ENCODE peak calls at places on chromosomes 6 and 20, in five cellular contexts. One of them, this sample, is unnamed.

GRCh38 chr6:19311786-19312185 is 525.4 kb upstream of the ID4 start:
- DNase-seq in T47D: no peak
- DNase-seq in CD4-positive, alpha-beta memory T cell: no peak
- DNase-seq in T-helper 2 cell: no peak
- DNase-seq in WERI-Rb-1: peak
- DNase-seq in this sample: no peak

GRCh38 chr6:15342114-15342513 is 96.2 kb downstream of the JARID2 start:
- DNase-seq in T47D: no peak
- DNase-seq in CD4-positive, alpha-beta memory T cell: no peak
- DNase-seq in T-helper 2 cell: no peak
- DNase-seq in WERI-Rb-1: no peak
- DNase-seq in this sample: no peak

GRCh38 chr20:9996944-9997343 is 37.8 kb upstream of the ANKEF1 start:
- DNase-seq in T47D: no peak
- DNase-seq in CD4-positive, alpha-beta memory T cell: no peak
- DNase-seq in T-helper 2 cell: no peak
- DNase-seq in WERI-Rb-1: no peak
- DNase-seq in this sample: no peak

GRCh38 chr6:14877758-14878157 is 368.1 kb upstream of the JARID2 start:
- DNase-seq in T47D: no peak
- DNase-seq in CD4-positive, alpha-beta memory T cell: no peak
- DNase-seq in T-helper 2 cell: no peak
- DNase-seq in WERI-Rb-1: no peak
- DNase-seq in this sample: peak

GRCh38 chr20:64108731-64109389 is 1.5 kb upstream of the NPBWR2 start:
- DNase-seq in T47D: no peak
- DNase-seq in CD4-positive, alpha-beta memory T cell: no peak
- DNase-seq in T-helper 2 cell: no peak
- DNase-seq in WERI-Rb-1: no peak
- DNase-seq in this sample: no peak

GRCh38 chr6:31728767-31729514 is at the start of gene DDAH2:
- DNase-seq in T47D: no peak
- DNase-seq in CD4-positive, alpha-beta memory T cell: no peak
- DNase-seq in T-helper 2 cell: no peak
- DNase-seq in WERI-Rb-1: no peak
- DNase-seq in this sample: no peak

GRCh38 chr20:23118144-23118543 is 32.0 kb upstream of the CD93 start:
- DNase-seq in T47D: no peak
- DNase-seq in CD4-positive, alpha-beta memory T cell: no peak
- DNase-seq in T-helper 2 cell: no peak
- DNase-seq in WERI-Rb-1: no peak
- DNase-seq in this sample: no peak

GRCh38 chr20:35134472-35134871 is 12.7 kb downstream of the EDEM2 start:
- DNase-seq in T47D: no peak
- DNase-seq in CD4-positive, alpha-beta memory T cell: no peak
- DNase-seq in T-helper 2 cell: no peak
- DNase-seq in WERI-Rb-1: no peak
- DNase-seq in this sample: no peak

GRCh38 chr6:118772886-118773285 is 121.1 kb upstream of the ASF1A start:
- DNase-seq in T47D: peak
- DNase-seq in CD4-positive, alpha-beta memory T cell: no peak
- DNase-seq in T-helper 2 cell: no peak
- DNase-seq in WERI-Rb-1: no peak
- DNase-seq in this sample: no peak

GRCh38 chr6:39642300-39642699 is 82.9 kb downstream of the KIF6 start:
- DNase-seq in T47D: peak
- DNase-seq in CD4-positive, alpha-beta memory T cell: no peak
- DNase-seq in T-helper 2 cell: no peak
- DNase-seq in WERI-Rb-1: no peak
- DNase-seq in this sample: no peak

GRCh38 chr6:165889636-165890403 is 226.8 kb upstream of the PDE10A start:
- DNase-seq in T47D: peak
- DNase-seq in CD4-positive, alpha-beta memory T cell: no peak
- DNase-seq in T-helper 2 cell: no peak
- DNase-seq in WERI-Rb-1: peak
- DNase-seq in this sample: peak

GRCh38 chr6:26543953-26544352 is 5.8 kb downstream of the HMGN4 start:
- DNase-seq in T47D: peak
- DNase-seq in CD4-positive, alpha-beta memory T cell: peak
- DNase-seq in T-helper 2 cell: no peak
- DNase-seq in WERI-Rb-1: no peak
- DNase-seq in this sample: no peak

GRCh38 chr6:81565071-81565470 is 187.4 kb downstream of the TENT5A start:
- DNase-seq in T47D: no peak
- DNase-seq in CD4-positive, alpha-beta memory T cell: no peak
- DNase-seq in T-helper 2 cell: no peak
- DNase-seq in WERI-Rb-1: no peak
- DNase-seq in this sample: no peak

GRCh38 chr6:74199146-74199680 is 503.2 kb downstream of the CD109 start:
- DNase-seq in T47D: no peak
- DNase-seq in CD4-positive, alpha-beta memory T cell: no peak
- DNase-seq in T-helper 2 cell: no peak
- DNase-seq in WERI-Rb-1: no peak
- DNase-seq in this sample: no peak

GRCh38 chr6:111478749-111479148 is 4.3 kb downstream of the REV3L start:
- DNase-seq in T47D: peak
- DNase-seq in CD4-positive, alpha-beta memory T cell: peak
- DNase-seq in T-helper 2 cell: peak
- DNase-seq in WERI-Rb-1: no peak
- DNase-seq in this sample: no peak

GRCh38 chr20:48282591-48283228 is 497.4 kb upstream of the SULF2 start:
- DNase-seq in T47D: no peak
- DNase-seq in CD4-positive, alpha-beta memory T cell: no peak
- DNase-seq in T-helper 2 cell: no peak
- DNase-seq in WERI-Rb-1: no peak
- DNase-seq in this sample: peak

GRCh38 chr20:64146301-64146935 is 17.8 kb upstream of the MYT1 start:
- DNase-seq in T47D: no peak
- DNase-seq in CD4-positive, alpha-beta memory T cell: no peak
- DNase-seq in T-helper 2 cell: no peak
- DNase-seq in WERI-Rb-1: peak
- DNase-seq in this sample: no peak

GRCh38 chr20:44409132-44409600 is 53.7 kb downstream of the HNF4A start:
- DNase-seq in T47D: no peak
- DNase-seq in CD4-positive, alpha-beta memory T cell: no peak
- DNase-seq in T-helper 2 cell: no peak
- DNase-seq in WERI-Rb-1: no peak
- DNase-seq in this sample: no peak

GRCh38 chr6:101762851-101763250 is 369.3 kb downstream of the GRIK2 start:
- DNase-seq in T47D: no peak
- DNase-seq in CD4-positive, alpha-beta memory T cell: no peak
- DNase-seq in T-helper 2 cell: no peak
- DNase-seq in WERI-Rb-1: no peak
- DNase-seq in this sample: no peak

GRCh38 chr6:127634178-127634577 is 57.2 kb downstream of the C6orf58 start:
- DNase-seq in T47D: no peak
- DNase-seq in CD4-positive, alpha-beta memory T cell: no peak
- DNase-seq in T-helper 2 cell: no peak
- DNase-seq in WERI-Rb-1: no peak
- DNase-seq in this sample: no peak